ENCODE peak calls at places on chromosomes 13 and 19, in five cellular contexts. D is GM04503, S is cardiac muscle cell, F is GM18507, A is COLO829. H is an unnamed sample.

GRCh38 chr13:47798194-47798593 is 202.9 kb downstream of the SUCLA2 start:
- DNase-seq in D (no peak), S (no peak), F (no peak), A (no peak), H (no peak)

GRCh38 chr19:13057147-13057572 is 45.5 kb downstream of the LYL1 start:
- DNase-seq in D (no peak), S (no peak), F (no peak), A (no peak), H (no peak)

GRCh38 chr13:49995535-49996165 is 1.2 kb upstream of the TRIM13 start:
- DNase-seq in D (no peak), S (no peak), F (no peak), A (no peak), H (no peak)

GRCh38 chr13:109422163-109422562 is 364.2 kb downstream of the IRS2 start:
- DNase-seq in D (no peak), S (no peak), F (no peak), A (no peak), H (no peak)

GRCh38 chr13:100129605-100130004 is 40.7 kb downstream of the PCCA start:
- DNase-seq in D (no peak), S (no peak), F (no peak), A (no peak), H (peak)

GRCh38 chr19:5806133-5806489 is 1.2 kb downstream of the NRTN start:
- DNase-seq in D (no peak), S (no peak), F (no peak), A (no peak), H (no peak)

GRCh38 chr19:3112375-3113099 is 18.4 kb downstream of the GNA11 start:
- DNase-seq in D (no peak), S (no peak), F (no peak), A (no peak), H (no peak)

GRCh38 chr13:32650705-32651311 is 64.6 kb downstream of the PDS5B start:
- DNase-seq in D (peak), S (peak), F (no peak), A (peak), H (peak)

GRCh38 chr13:101736551-101736950 is 284.1 kb downstream of the ITGBL1 start:
- DNase-seq in D (no peak), S (no peak), F (no peak), A (no peak), H (no peak)

GRCh38 chr19:2195914-2196313 is 32.2 kb downstream of the DOT1L start:
- DNase-seq in D (no peak), S (no peak), F (no peak), A (no peak), H (no peak)

GRCh38 chr13:66312312-66313087 is 917.6 kb downstream of the PCDH9 start:
- DNase-seq in D (peak), S (no peak), F (no peak), A (no peak), H (no peak)

GRCh38 chr13:71417205-71417604 is 449.8 kb downstream of the DACH1 start:
- DNase-seq in D (no peak), S (no peak), F (no peak), A (no peak), H (no peak)

GRCh38 chr13:61664821-61665705 is 249.4 kb upstream of the PCDH20 start:
- DNase-seq in D (no peak), S (no peak), F (no peak), A (no peak), H (no peak)

GRCh38 chr13:36345438-36346221 is 564 bp downstream of the SPART start:
- DNase-seq in D (no peak), S (peak), F (no peak), A (peak), H (no peak)

GRCh38 chr19:17248011-17248776 is 2.5 kb upstream of the NR2F6 start:
- DNase-seq in D (no peak), S (no peak), F (no peak), A (no peak), H (no peak)

GRCh38 chr13:113935081-113935511 is 38.8 kb downstream of the C13orf46 start:
- DNase-seq in D (no peak), S (no peak), F (no peak), A (no peak), H (no peak)

GRCh38 chr19:41373993-41374392 is 2.3 kb upstream of the TMEM91 start:
- DNase-seq in D (no peak), S (no peak), F (no peak), A (no peak), H (no peak)

GRCh38 chr13:31880849-31881494 is 141.6 kb downstream of the RXFP2 start:
- DNase-seq in D (no peak), S (no peak), F (no peak), A (no peak), H (no peak)

GRCh38 chr19:13228561-13228960 is 78.3 kb downstream of the IER2 start:
- DNase-seq in D (no peak), S (no peak), F (no peak), A (peak), H (no peak)

GRCh38 chr19:8158411-8159074 is 9.2 kb upstream of the FBN3 start:
- DNase-seq in D (no peak), S (peak), F (peak), A (peak), H (peak)